ENCODE peak calls at places on chromosomes 5 and 9, in four cellular contexts. T is AG09319, B is PC-3, I is H1. L is an unnamed sample.
A peak's percentile ranks its signal among the peaks of the same experiment; 100 is the strongest.

GRCh38 chr9:136792321-136793062 is 1.3 kb downstream of the TMEM141 start:
- DNase-seq in T (no peak), B (no peak), I (no peak), L (no peak)

GRCh38 chr9:89967527-89967926 is 362.7 kb downstream of the GADD45G start:
- DNase-seq in T (no peak), B (no peak), I (no peak), L (no peak)

GRCh38 chr9:16125637-16126036 is 572.8 kb downstream of the CCDC171 start:
- DNase-seq in T (no peak), B (no peak), I (no peak), L (no peak)

GRCh38 chr9:34689512-34689911 is 1.6 kb downstream of the CCL19 start:
- DNase-seq in T (no peak), B (no peak), I (no peak), L (no peak)

GRCh38 chr5:125120012-125120411 is 373.6 kb upstream of the ZNF608 start:
- DNase-seq in T (no peak), B (no peak), I (no peak), L (no peak)

GRCh38 chr5:16723821-16724220 is 107.0 kb upstream of the RETREG1 start:
- DNase-seq in T (no peak), B (no peak), I (no peak), L (no peak)

GRCh38 chr5:39648539-39649200 is 223.9 kb upstream of the DAB2 start:
- DNase-seq in T (no peak), B (peak; percentile 93), I (no peak), L (no peak)

GRCh38 chr5:176817369-176817841 is 7.0 kb downstream of the UNC5A start:
- DNase-seq in T (no peak), B (no peak), I (peak; percentile 66), L (peak; percentile 54)

GRCh38 chr5:124524552-124525232 is 221.7 kb downstream of the ZNF608 start:
- DNase-seq in T (no peak), B (no peak), I (no peak), L (no peak)

GRCh38 chr5:94024101-94024500 is 282.7 kb upstream of the POU5F2 start:
- DNase-seq in T (no peak), B (no peak), I (no peak), L (no peak)

GRCh38 chr9:9847750-9848149 is 765.1 kb downstream of the PTPRD start:
- DNase-seq in T (no peak), B (no peak), I (no peak), L (no peak)

GRCh38 chr9:15416880-15417279 is 5.8 kb upstream of the SNAPC3 start:
- DNase-seq in T (no peak), B (peak; percentile 74), I (peak; percentile 53), L (peak; percentile 28)

GRCh38 chr9:840343-840742 is 1.2 kb upstream of the DMRT1 start:
- DNase-seq in T (no peak), B (no peak), I (peak; percentile 73), L (no peak)

GRCh38 chr9:101477214-101477613 is 41.6 kb upstream of the ALDOB start:
- DNase-seq in T (no peak), B (peak; percentile 13), I (no peak), L (no peak)

GRCh38 chr5:154985126-154985525 is 28.4 kb upstream of the KIF4B start:
- DNase-seq in T (no peak), B (no peak), I (no peak), L (no peak)

GRCh38 chr5:95043234-95043633 is 241.7 kb downstream of the MCTP1 start:
- DNase-seq in T (no peak), B (no peak), I (no peak), L (no peak)

GRCh38 chr5:146584750-146585149 is 68.8 kb upstream of the GPR151 start:
- DNase-seq in T (no peak), B (no peak), I (no peak), L (no peak)

GRCh38 chr5:71960196-71960595 is 147.1 kb upstream of the MAP1B start:
- DNase-seq in T (no peak), B (peak; percentile 34), I (no peak), L (no peak)

GRCh38 chr9:13648676-13649075 is 369.2 kb upstream of the MPDZ start:
- DNase-seq in T (no peak), B (peak; percentile 47), I (no peak), L (no peak)

GRCh38 chr9:94085062-94085639 is 887 bp downstream of the PTPDC1 start:
- DNase-seq in T (no peak), B (peak; percentile 20), I (peak; percentile 53), L (peak; percentile 11)

GRCh38 chr5:57825026-57825683 is 342.5 kb upstream of the ACTBL2 start:
- DNase-seq in T (no peak), B (peak; percentile 93), I (no peak), L (peak; percentile 21)

GRCh38 chr9:96383165-96383939 is at the start of gene SLC35D2:
- DNase-seq in T (no peak), B (peak; percentile 58), I (peak; percentile 74), L (peak; percentile 75)

DNA sequence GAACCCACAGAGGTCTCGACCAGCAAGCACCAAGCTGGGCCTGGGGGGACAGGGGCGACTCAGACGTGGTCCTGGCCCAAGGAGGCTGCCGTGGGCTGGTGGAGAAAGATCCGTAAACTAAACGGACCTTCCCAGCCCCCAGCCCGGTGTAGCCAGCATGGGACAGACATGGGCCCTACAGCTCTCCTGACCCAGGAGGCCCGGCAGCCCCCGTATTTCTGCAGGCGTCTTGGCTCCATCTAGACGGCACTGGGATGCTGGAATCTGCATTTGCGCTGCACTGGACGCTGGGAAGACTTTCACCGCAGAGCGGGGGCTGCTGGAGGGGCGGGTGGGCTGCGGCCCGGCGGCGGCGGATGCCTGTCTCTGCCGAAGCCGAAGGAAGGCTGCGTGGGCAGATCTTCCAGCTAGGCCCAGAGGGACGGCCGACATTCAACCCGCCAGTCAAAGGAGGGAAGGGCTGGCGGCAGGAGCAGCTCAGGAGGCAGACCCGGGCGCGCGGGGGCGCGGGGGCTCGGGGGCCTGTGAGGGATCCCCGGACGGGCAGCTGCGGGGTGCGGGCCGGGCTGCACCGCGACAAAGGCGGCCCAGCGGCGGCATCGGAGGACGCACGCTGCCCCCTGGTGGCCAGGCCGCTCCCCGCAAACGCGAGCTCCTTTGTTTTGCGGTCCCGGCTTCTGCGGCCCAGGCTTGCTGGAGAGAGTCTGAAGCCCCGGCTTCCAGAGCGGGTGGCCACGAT is 266.2 kb downstream of the NSG2 start:
- DNase-seq in T (no peak), B (peak; percentile 68), I (peak; percentile 97), L (peak; percentile 94)
- TF ChIP-seq CTCF in T (peak; percentile 72), B (peak; percentile 88), I (peak; percentile 85), L (peak; percentile 85)

DNA sequence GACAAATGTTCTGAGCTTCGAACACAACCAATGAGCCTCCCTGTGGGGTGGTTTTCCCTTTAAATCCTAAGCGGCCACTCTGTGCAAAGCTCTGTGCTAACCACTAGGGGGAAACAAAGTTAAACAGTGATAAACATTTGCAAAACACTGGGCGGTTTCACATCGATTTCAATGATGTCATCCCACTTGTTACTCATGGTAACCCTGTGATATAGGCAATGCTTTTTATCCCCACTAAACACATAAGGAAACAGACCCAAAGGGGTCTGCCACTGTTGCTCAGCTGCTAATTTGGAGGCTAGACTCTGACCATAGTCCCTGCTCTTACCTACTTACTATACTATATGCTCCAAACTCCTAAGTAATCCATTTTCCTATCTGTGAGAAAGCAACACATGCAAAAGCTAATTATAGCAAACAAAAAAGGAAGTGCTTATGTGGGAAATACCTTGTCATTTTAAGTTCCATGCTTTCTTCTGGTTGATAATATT is 57.3 kb downstream of the PTPN3 start:
- DNase-seq in T (peak; percentile 61), B (peak; percentile 80), I (peak; percentile 63), L (peak; percentile 48)
- TF ChIP-seq CTCF in T (peak; percentile 84), B (peak; percentile 76), I (peak; percentile 75), L (peak; percentile 68)

DNA sequence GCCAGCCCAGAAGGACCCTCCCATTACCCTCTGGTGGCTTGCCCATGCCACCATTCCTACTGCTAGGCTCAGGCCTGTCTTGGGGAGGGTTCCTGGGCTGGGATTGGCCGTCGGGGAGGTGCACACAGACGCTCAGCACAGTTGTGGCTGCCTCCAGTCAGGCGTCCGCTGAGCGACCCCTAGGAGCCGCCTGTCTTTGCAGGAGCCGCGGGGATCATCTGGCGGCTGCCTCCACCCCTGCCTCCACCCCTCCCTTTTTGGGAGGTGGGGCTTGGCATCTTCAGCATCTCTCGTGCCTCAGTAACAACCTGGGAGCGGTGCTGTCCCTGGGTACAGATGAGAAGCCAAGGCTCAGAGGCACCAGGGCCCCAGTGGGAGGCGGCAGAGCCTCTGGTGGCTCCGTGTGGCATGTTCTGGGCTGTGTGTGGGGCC is 39.6 kb downstream of the RXRA start:
- DNase-seq in T (peak; percentile 34), B (no peak), I (no peak), L (peak; percentile 48)
- TF ChIP-seq CTCF in T (no peak), B (no peak), I (no peak), L (no peak)

GRCh38 chr5:161676109-161676508 is 9.4 kb upstream of the GABRA6 start:
- DNase-seq in T (no peak), B (peak; percentile 6), I (no peak), L (no peak)
- TF ChIP-seq CTCF in T (no peak), B (peak; percentile 50), I (peak; percentile 67), L (peak; percentile 58)

GRCh38 chr9:126203313-126203712 is 123.3 kb upstream of the MVB12B start:
- DNase-seq in T (no peak), B (no peak), I (no peak), L (no peak)
- TF ChIP-seq CTCF in T (no peak), B (peak; percentile 41), I (no peak), L (no peak)

L was measured in nephron progenitor cell.